ENCODE peak calls at places on chromosomes 16 and 17, in nine cellular contexts. C, B, Q, R, M, G, Z, V and P are unnamed samples.

GRCh38 chr17:57927048-57927723 is 28.0 kb downstream of the CUEDC1 start:
- DNase-seq in V (no peak), G (no peak), M (peak), Q (peak), R (no peak), C (peak), B (peak), Z (no peak), P (peak)

GRCh38 chr16:51298800-51299199 is 147.7 kb upstream of the SALL1 start:
- DNase-seq in R (no peak), Z (no peak), B (no peak), G (no peak), C (no peak), V (no peak), M (no peak), Q (no peak), P (no peak)

GRCh38 chr17:70955441-70955840 is 786.1 kb downstream of the KCNJ2 start:
- DNase-seq in C (no peak), G (no peak), B (no peak), R (no peak), Z (no peak), M (no peak), Q (no peak), V (no peak), P (no peak)

GRCh38 chr17:73010414-73010813 is 82.1 kb downstream of the SLC39A11 start:
- DNase-seq in M (no peak), C (no peak), R (no peak), Q (no peak), V (no peak), G (no peak), B (no peak), Z (no peak), P (no peak)

GRCh38 chr17:47265983-47266541 is 12.4 kb downstream of the ITGB3 start:
- DNase-seq in Q (no peak), M (no peak), G (no peak), B (no peak), R (peak), C (peak), V (no peak), Z (no peak), P (no peak)

GRCh38 chr16:51524555-51525373 is 373.7 kb upstream of the SALL1 start:
- DNase-seq in V (no peak), B (peak), Q (no peak), M (no peak), Z (no peak), R (no peak), C (peak), G (no peak), P (peak)

GRCh38 chr17:55735784-55736405 is 13.2 kb upstream of the TMEM100 start:
- DNase-seq in B (peak), R (peak), Z (no peak), V (no peak), Q (no peak), G (no peak), C (peak), M (no peak), P (no peak)

GRCh38 chr16:63289834-63290460 is 1253.7 kb upstream of the CDH8 start:
- DNase-seq in G (no peak), V (no peak), Z (no peak), R (peak), Q (no peak), C (peak), B (peak), M (no peak), P (no peak)

GRCh38 chr17:59427425-59427921 is 96.0 kb downstream of the YPEL2 start:
- DNase-seq in M (no peak), Q (no peak), B (no peak), Z (no peak), V (no peak), G (no peak), R (peak), C (peak), P (no peak)

GRCh38 chr17:5361426-5361825 is 58.0 kb downstream of the NUP88 start:
- DNase-seq in V (no peak), G (no peak), Q (no peak), M (no peak), B (no peak), R (no peak), Z (no peak), C (no peak), P (no peak)

GRCh38 chr16:85614338-85615013 is 1.4 kb downstream of the GSE1 start:
- DNase-seq in C (no peak), R (no peak), V (no peak), B (peak), M (no peak), G (no peak), Z (no peak), Q (no peak), P (no peak)

GRCh38 chr16:64434526-64435069 is 687.3 kb downstream of the CDH11 start:
- DNase-seq in B (no peak), C (no peak), G (no peak), Z (no peak), Q (no peak), V (no peak), R (no peak), M (no peak), P (no peak)

GRCh38 chr16:67254809-67255552 is 6.2 kb downstream of the SLC9A5 start:
- DNase-seq in B (no peak), M (no peak), C (no peak), V (no peak), G (no peak), Q (no peak), Z (no peak), R (no peak), P (no peak)

GRCh38 chr17:66893382-66893781 is 58.5 kb downstream of the CACNG5 start:
- DNase-seq in M (no peak), R (no peak), B (no peak), Z (no peak), V (no peak), C (no peak), Q (no peak), G (no peak), P (no peak)

GRCh38 chr16:88610080-88610479 is 28.3 kb upstream of the IL17C start:
- DNase-seq in V (no peak), B (no peak), Z (no peak), R (no peak), G (no peak), C (no peak), M (no peak), Q (no peak), P (no peak)

GRCh38 chr16:84879569-84880487 is 60.0 kb downstream of the CRISPLD2 start:
- DNase-seq in M (no peak), Q (no peak), C (no peak), B (no peak), V (no peak), R (no peak), G (no peak), Z (no peak), P (no peak)

GRCh38 chr16:61435356-61435755 is 600.9 kb downstream of the CDH8 start:
- DNase-seq in B (no peak), G (no peak), Q (no peak), M (no peak), V (no peak), Z (no peak), R (no peak), C (no peak), P (no peak)

GRCh38 chr17:37458805-37459204 is 30.9 kb upstream of the DUSP14 start:
- DNase-seq in B (no peak), M (no peak), Z (no peak), C (peak), Q (no peak), R (no peak), G (no peak), V (no peak), P (no peak)

GRCh38 chr16:8936421-8936820 is 27.3 kb downstream of the USP7 start:
- DNase-seq in G (no peak), Q (peak), Z (no peak), M (no peak), C (peak), R (peak), V (no peak), B (peak), P (no peak)

GRCh38 chr16:87850009-87851006 is 19.0 kb downstream of the SLC7A5 start:
- DNase-seq in Z (peak), R (peak), V (peak), C (peak), G (no peak), B (peak), Q (peak), M (no peak), P (no peak)

GRCh38 chr16:333406-334094 is 19.0 kb downstream of the AXIN1 start:
- DNase-seq in M (no peak), V (no peak), R (no peak), Q (no peak), Z (no peak), C (peak), G (no peak), B (no peak), P (no peak)

GRCh38 chr17:37100231-37100630 is 151.5 kb downstream of the AATF start:
- DNase-seq in C (no peak), G (no peak), V (no peak), Z (no peak), Q (no peak), R (no peak), B (no peak), M (no peak), P (no peak)

GRCh38 chr16:79429276-79430128 is 171.0 kb downstream of the MAF start:
- DNase-seq in G (no peak), C (no peak), B (no peak), M (no peak), Q (no peak), V (peak), R (no peak), Z (no peak), P (no peak)

GRCh38 chr17:55086635-55087058 is 118.1 kb downstream of the STXBP4 start:
- DNase-seq in M (no peak), Z (no peak), B (no peak), C (peak), V (no peak), R (no peak), Q (no peak), G (no peak), P (peak)

GRCh38 chr16:2364638-2365210 is 24.2 kb upstream of the ABCA3 start:
- DNase-seq in G (no peak), M (no peak), B (no peak), V (no peak), Z (no peak), Q (no peak), C (peak), R (no peak), P (no peak)

GRCh38 chr17:77126519-77126918 is 14.2 kb upstream of the SEC14L1 start:
- DNase-seq in C (no peak), V (no peak), R (no peak), M (no peak), Z (no peak), G (no peak), Q (no peak), B (peak), P (no peak)

GRCh38 chr17:5283531-5284315 is 1.6 kb downstream of the RABEP1 start:
- DNase-seq in B (no peak), M (no peak), R (no peak), V (no peak), G (no peak), Z (no peak), Q (no peak), C (peak), P (no peak)

GRCh38 chr17:59757043-59757824 is 49.8 kb downstream of the VMP1 start:
- DNase-seq in B (no peak), M (no peak), V (no peak), G (no peak), Q (no peak), C (no peak), Z (no peak), R (no peak), P (no peak)

GRCh38 chr16:57579361-57579665 is 36.9 kb downstream of the ADGRG5 start:
- DNase-seq in R (no peak), V (no peak), Z (no peak), B (no peak), C (no peak), M (no peak), Q (no peak), G (no peak), P (no peak)

GRCh38 chr17:2394775-2395191 is 6.1 kb downstream of the MNT start:
- DNase-seq in Z (no peak), B (no peak), M (no peak), V (no peak), C (no peak), Q (no peak), R (no peak), G (no peak), P (no peak)

GRCh38 chr17:1201132-1201702 is 21.4 kb upstream of the ABR start:
- DNase-seq in V (no peak), C (no peak), M (no peak), Q (no peak), G (no peak), Z (peak), B (peak), R (peak), P (no peak)

GRCh38 chr16:50747206-50747956 is 5.5 kb downstream of the CYLD start:
- DNase-seq in V (no peak), C (peak), R (no peak), G (no peak), Z (peak), B (no peak), M (no peak), Q (no peak), P (no peak)

GRCh38 chr17:46797131-46797530 is 21.4 kb downstream of the WNT3 start:
- DNase-seq in Q (no peak), G (no peak), C (no peak), Z (no peak), B (no peak), V (no peak), R (no peak), M (no peak), P (no peak)

GRCh38 chr17:83198366-83199341 is 119.2 kb downstream of the METRNL start:
- DNase-seq in R (no peak), M (peak), G (peak), Q (no peak), C (no peak), V (no peak), B (peak), Z (no peak), P (no peak)
- TF ChIP-seq CTCF in R (no peak), M (no peak), G (no peak), Q (no peak), C (no peak), V (no peak), B (no peak), Z (no peak), P (no peak)

GRCh38 chr17:9771465-9771864 is 19.9 kb downstream of the DHRS7C start:
- DNase-seq in R (no peak), Q (no peak), V (no peak), Z (no peak), B (no peak), G (no peak), M (no peak), C (no peak), P (no peak)

GRCh38 chr17:9766970-9767369 is 24.4 kb downstream of the DHRS7C start:
- DNase-seq in R (no peak), G (no peak), M (no peak), C (no peak), Z (no peak), V (no peak), Q (no peak), B (no peak), P (no peak)

GRCh38 chr17:9769036-9769695 is 22.2 kb downstream of the DHRS7C start:
- DNase-seq in B (no peak), M (no peak), G (no peak), C (no peak), R (peak), Z (no peak), Q (no peak), V (no peak), P (no peak)

GRCh38 chr17:9767432-9767991 is 23.9 kb downstream of the DHRS7C start:
- DNase-seq in G (no peak), V (no peak), Z (no peak), Q (no peak), B (no peak), R (no peak), C (no peak), M (no peak), P (no peak)

DNA sequence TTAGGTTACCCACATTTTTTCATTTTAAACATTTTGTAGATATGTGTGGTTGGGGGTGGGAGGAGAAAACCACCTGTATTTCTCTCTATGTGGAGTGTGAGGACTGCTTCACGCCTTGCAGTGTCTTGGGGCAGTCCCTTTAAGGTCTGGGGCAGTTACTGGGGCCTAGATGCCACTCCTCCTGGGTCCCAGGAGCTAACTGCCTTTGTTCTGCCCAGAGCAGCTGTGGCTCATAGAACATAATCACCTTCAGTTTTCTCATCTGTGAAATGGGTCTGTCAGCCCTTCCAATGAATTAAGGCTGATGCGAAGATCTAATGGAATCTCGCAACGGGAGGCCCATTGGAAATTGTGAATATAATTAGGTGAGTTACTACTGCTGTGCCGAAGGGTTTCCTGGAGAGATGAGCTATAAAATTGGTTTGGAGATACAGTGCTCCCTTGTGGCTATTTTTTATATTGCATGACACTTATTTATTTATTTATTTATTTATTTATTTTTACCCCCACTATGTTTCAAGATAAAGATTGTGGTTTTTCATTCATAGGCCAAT is 22.9 kb downstream of the DHRS7C start:
- DNase-seq in C (peak), Z (no peak), Q (no peak), M (no peak), B (no peak), G (no peak), V (no peak), R (no peak), P (no peak)
- TF ChIP-seq CTCF in C (no peak), Z (peak), Q (peak), M (no peak), B (peak), G (peak), V (peak), R (peak), P (peak)

GRCh38 chr17:41602524-41602923 is 10.0 kb downstream of the KRT16 start:
- DNase-seq in Q (no peak), V (no peak), M (no peak), R (no peak), C (no peak), B (no peak), Z (no peak), G (no peak), P (no peak)
- TF ChIP-seq CTCF in Q (no peak), V (no peak), M (no peak), R (no peak), C (no peak), B (no peak), Z (no peak), G (no peak), P (no peak)

GRCh38 chr17:36072431-36073121 is 8.5 kb downstream of the CCL18 start:
- DNase-seq in G (no peak), R (peak), V (peak), B (peak), Z (peak), C (peak), Q (peak), M (no peak), P (no peak)
- TF ChIP-seq CTCF in G (peak), R (peak), V (peak), B (peak), Z (peak), C (peak), Q (peak), M (peak), P (peak)

DNA sequence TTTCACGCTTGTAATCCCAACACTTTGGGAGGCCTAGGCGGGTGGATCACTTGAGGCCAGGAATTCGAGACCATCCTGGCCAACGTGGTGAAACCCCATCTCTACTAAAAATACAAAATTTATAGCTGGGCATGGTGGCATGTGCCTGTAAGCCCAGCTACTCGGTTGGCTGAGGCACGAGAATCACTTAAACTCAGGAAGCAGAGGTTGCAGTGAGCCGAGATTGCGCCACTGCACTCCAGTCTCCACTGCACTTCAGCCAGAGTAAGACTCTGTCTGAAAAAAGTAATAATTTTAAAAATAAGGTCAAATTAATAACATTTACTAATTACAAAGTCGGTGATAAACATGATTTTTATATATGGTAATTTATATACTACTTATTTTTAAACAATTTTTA is 155.9 kb downstream of the AXIN2 start:
- DNase-seq in Z (no peak), B (no peak), C (no peak), V (no peak), R (no peak), Q (no peak), M (no peak), G (no peak), P (no peak)
- TF ChIP-seq CTCF in Z (no peak), B (no peak), C (no peak), V (no peak), R (no peak), Q (no peak), M (no peak), G (no peak), P (no peak)

DNA sequence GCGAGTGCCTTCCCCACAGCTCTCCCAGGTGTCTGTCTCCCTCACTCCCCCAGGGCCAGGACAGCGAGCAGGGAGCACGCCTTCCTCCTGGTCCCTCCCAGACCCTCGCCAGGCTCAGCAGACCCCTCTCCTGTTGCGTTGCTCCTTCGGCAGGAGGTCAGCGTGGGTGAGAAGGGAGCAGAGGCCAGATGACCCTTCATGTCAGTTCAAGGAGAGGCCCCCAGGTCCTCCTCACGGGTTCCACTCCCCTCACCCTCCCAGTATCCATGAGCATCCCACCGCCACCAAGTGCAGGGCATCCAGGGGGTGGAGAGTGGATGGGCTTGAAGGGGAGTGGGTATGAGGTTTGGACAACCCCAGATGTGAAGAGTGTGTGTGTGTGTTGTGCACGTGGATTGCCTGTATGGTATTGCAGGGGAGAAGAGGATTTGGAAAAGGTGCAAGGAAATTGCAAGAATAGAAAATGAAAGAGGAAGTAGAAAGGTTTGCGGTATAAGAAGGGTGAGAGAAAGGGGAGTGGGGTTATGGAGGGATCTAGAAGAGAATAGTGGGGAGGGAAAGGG is 17.7 kb downstream of the SGCA start:
- DNase-seq in V (no peak), M (no peak), G (no peak), Q (no peak), Z (no peak), R (no peak), C (peak), B (no peak), P (no peak)
- TF ChIP-seq CTCF in V (no peak), M (no peak), G (no peak), Q (no peak), Z (no peak), R (no peak), C (no peak), B (no peak), P (no peak)